ENCODE peak calls at places on chromosomes 16 and 17, in five cellular contexts. One of them, this sample, is unnamed.
A peak's percentile ranks its signal among the peaks of the same experiment; 100 is the strongest.

GRCh38 chr16:81752225-81752875 is 26.7 kb upstream of the PLCG2 start:
- DNase-seq in HepG2: no peak
- DNase-seq in K562: peak; percentile 94
- DNase-seq in H1: no peak
- DNase-seq in A549: no peak
- DNase-seq in this sample: no peak

GRCh38 chr17:67055811-67056745 is 11.7 kb downstream of the CACNG1 start:
- DNase-seq in HepG2: no peak
- DNase-seq in K562: no peak
- DNase-seq in H1: peak; percentile 46
- DNase-seq in A549: no peak
- DNase-seq in this sample: no peak

GRCh38 chr17:68686108-68686988 is 85.2 kb upstream of the FAM20A start:
- DNase-seq in HepG2: no peak
- DNase-seq in K562: no peak
- DNase-seq in H1: no peak
- DNase-seq in A549: no peak
- DNase-seq in this sample: no peak

GRCh38 chr16:57862698-57863433 is 60.6 kb upstream of the KIFC3 start:
- DNase-seq in HepG2: peak; percentile 96
- DNase-seq in K562: no peak
- DNase-seq in H1: no peak
- DNase-seq in A549: peak; percentile 55
- DNase-seq in this sample: no peak

GRCh38 chr16:85554114-85554790 is 58.9 kb upstream of the GSE1 start:
- DNase-seq in HepG2: peak; percentile 56
- DNase-seq in K562: peak; percentile 96
- DNase-seq in H1: no peak
- DNase-seq in A549: peak; percentile 88
- DNase-seq in this sample: peak; percentile 45

GRCh38 chr16:84308120-84308519 is 13.4 kb downstream of the WFDC1 start:
- DNase-seq in HepG2: peak; percentile 40
- DNase-seq in K562: peak; percentile 49
- DNase-seq in H1: peak; percentile 86
- DNase-seq in A549: peak; percentile 64
- DNase-seq in this sample: peak; percentile 15

GRCh38 chr17:17724307-17724921 is 43.2 kb downstream of the RAI1 start:
- DNase-seq in HepG2: no peak
- DNase-seq in K562: no peak
- DNase-seq in H1: peak; percentile 81
- DNase-seq in A549: no peak
- DNase-seq in this sample: peak; percentile 77

GRCh38 chr16:30394603-30395154 is 541 bp upstream of the ZNF48 start:
- DNase-seq in HepG2: no peak
- DNase-seq in K562: peak; percentile 76
- DNase-seq in H1: no peak
- DNase-seq in A549: no peak
- DNase-seq in this sample: peak; percentile 57

GRCh38 chr17:74211929-74212261 is 1.5 kb upstream of the TTYH2 start:
- DNase-seq in HepG2: no peak
- DNase-seq in K562: peak; percentile 33
- DNase-seq in H1: no peak
- DNase-seq in A549: no peak
- DNase-seq in this sample: no peak

GRCh38 chr17:66644311-66644710 is 190.6 kb upstream of the CACNG5 start:
- DNase-seq in HepG2: no peak
- DNase-seq in K562: no peak
- DNase-seq in H1: no peak
- DNase-seq in A549: no peak
- DNase-seq in this sample: no peak

GRCh38 chr17:78032166-78032565 is 73.7 kb downstream of the TNRC6C start:
- DNase-seq in HepG2: no peak
- DNase-seq in K562: peak; percentile 64
- DNase-seq in H1: no peak
- DNase-seq in A549: no peak
- DNase-seq in this sample: no peak

GRCh38 chr16:7289299-7289698 is 43.3 kb upstream of the RBFOX1 start:
- DNase-seq in HepG2: no peak
- DNase-seq in K562: no peak
- DNase-seq in H1: no peak
- DNase-seq in A549: no peak
- DNase-seq in this sample: no peak

GRCh38 chr17:41824086-41824485 is 11.3 kb downstream of the FKBP10 start:
- DNase-seq in HepG2: no peak
- DNase-seq in K562: no peak
- DNase-seq in H1: no peak
- DNase-seq in A549: no peak
- DNase-seq in this sample: no peak

GRCh38 chr16:5461141-5461540 is 363.5 kb upstream of the EEF2KMT start:
- DNase-seq in HepG2: no peak
- DNase-seq in K562: no peak
- DNase-seq in H1: no peak
- DNase-seq in A549: no peak
- DNase-seq in this sample: no peak

GRCh38 chr17:37710344-37710886 is 34.4 kb downstream of the HNF1B start:
- DNase-seq in HepG2: peak; percentile 99
- DNase-seq in K562: peak; percentile 44
- DNase-seq in H1: peak; percentile 73
- DNase-seq in A549: peak; percentile 72
- DNase-seq in this sample: peak; percentile 86

GRCh38 chr17:71118039-71118438 is 948.7 kb downstream of the KCNJ2 start:
- DNase-seq in HepG2: no peak
- DNase-seq in K562: no peak
- DNase-seq in H1: no peak
- DNase-seq in A549: peak; percentile 14
- DNase-seq in this sample: no peak

GRCh38 chr17:8041249-8041928 is 2.5 kb downstream of the ALOX15B start:
- DNase-seq in HepG2: peak; percentile 49
- DNase-seq in K562: peak; percentile 60
- DNase-seq in H1: no peak
- DNase-seq in A549: peak; percentile 81
- DNase-seq in this sample: peak; percentile 66

GRCh38 chr17:30236807-30237206 is 1.3 kb upstream of the SLC6A4 start:
- DNase-seq in HepG2: peak; percentile 40
- DNase-seq in K562: no peak
- DNase-seq in H1: peak; percentile 84
- DNase-seq in A549: peak; percentile 91
- DNase-seq in this sample: peak; percentile 44

GRCh38 chr16:51569204-51569911 is 418.3 kb upstream of the SALL1 start:
- DNase-seq in HepG2: no peak
- DNase-seq in K562: no peak
- DNase-seq in H1: no peak
- DNase-seq in A549: peak; percentile 10
- DNase-seq in this sample: peak; percentile 60

GRCh38 chr17:55177159-55177913 is 87.4 kb upstream of the HLF start:
- DNase-seq in HepG2: peak; percentile 28
- DNase-seq in K562: peak; percentile 28
- DNase-seq in H1: no peak
- DNase-seq in A549: no peak
- DNase-seq in this sample: peak; percentile 89

GRCh38 chr16:79540825-79541595 is 59.5 kb downstream of the MAF start:
- DNase-seq in HepG2: no peak
- DNase-seq in K562: no peak
- DNase-seq in H1: no peak
- DNase-seq in A549: no peak
- DNase-seq in this sample: no peak

GRCh38 chr17:18920911-18921441 is 31.0 kb upstream of the SLC5A10 start:
- DNase-seq in HepG2: peak; percentile 32
- DNase-seq in K562: no peak
- DNase-seq in H1: no peak
- DNase-seq in A549: no peak
- DNase-seq in this sample: peak; percentile 58

GRCh38 chr17:31511176-31511540 is 119.7 kb downstream of the RAB11FIP4 start:
- DNase-seq in HepG2: no peak
- DNase-seq in K562: no peak
- DNase-seq in H1: no peak
- DNase-seq in A549: no peak
- DNase-seq in this sample: peak; percentile 18

GRCh38 chr16:78311831-78312230 is 212.4 kb downstream of the WWOX start:
- DNase-seq in HepG2: no peak
- DNase-seq in K562: no peak
- DNase-seq in H1: no peak
- DNase-seq in A549: no peak
- DNase-seq in this sample: no peak

GRCh38 chr16:78309763-78310162 is 210.3 kb downstream of the WWOX start:
- DNase-seq in HepG2: no peak
- DNase-seq in K562: no peak
- DNase-seq in H1: no peak
- DNase-seq in A549: no peak
- DNase-seq in this sample: no peak

GRCh38 chr16:78310196-78310595 is 210.7 kb downstream of the WWOX start:
- DNase-seq in HepG2: no peak
- DNase-seq in K562: no peak
- DNase-seq in H1: no peak
- DNase-seq in A549: no peak
- DNase-seq in this sample: no peak

GRCh38 chr16:78307824-78308528 is 208.5 kb downstream of the WWOX start:
- DNase-seq in HepG2: no peak
- DNase-seq in K562: no peak
- DNase-seq in H1: no peak
- DNase-seq in A549: no peak
- DNase-seq in this sample: no peak

DNA sequence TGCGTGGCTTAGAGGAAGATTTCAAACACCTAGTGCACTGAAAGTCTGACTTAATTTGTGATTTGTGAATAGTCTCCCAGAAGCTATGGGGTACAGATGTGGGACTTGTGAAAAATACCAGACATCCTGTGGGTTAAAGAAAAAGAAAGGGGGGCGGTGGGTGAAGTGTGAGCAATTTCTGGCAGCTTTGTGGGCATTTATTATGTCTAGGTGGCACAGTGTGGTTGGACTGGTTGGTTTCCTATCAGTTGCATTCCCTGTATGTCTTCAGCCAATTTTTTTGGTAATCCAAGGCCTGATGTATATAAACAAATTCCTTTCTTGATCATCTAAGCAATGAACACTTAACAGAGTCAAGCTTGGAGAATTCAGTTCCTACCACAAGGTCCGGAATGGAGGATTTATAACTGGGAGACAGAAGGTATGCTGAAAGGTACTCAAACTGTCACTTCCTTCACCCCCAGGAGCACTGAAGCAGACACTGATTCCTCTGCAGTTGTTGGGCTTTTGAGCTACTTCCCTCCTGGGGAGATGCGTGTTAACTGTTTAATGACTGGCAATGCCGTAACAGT is 211.6 kb downstream of the WWOX start:
- DNase-seq in HepG2: no peak
- DNase-seq in K562: no peak
- DNase-seq in H1: no peak
- DNase-seq in A549: no peak
- DNase-seq in this sample: no peak
- TF ChIP-seq JUN in HepG2: no peak
- TF ChIP-seq JUN in K562: no peak
- TF ChIP-seq JUN in H1: no peak
- TF ChIP-seq JUN in A549: no peak
- TF ChIP-seq JUN in this sample: no peak

DNA sequence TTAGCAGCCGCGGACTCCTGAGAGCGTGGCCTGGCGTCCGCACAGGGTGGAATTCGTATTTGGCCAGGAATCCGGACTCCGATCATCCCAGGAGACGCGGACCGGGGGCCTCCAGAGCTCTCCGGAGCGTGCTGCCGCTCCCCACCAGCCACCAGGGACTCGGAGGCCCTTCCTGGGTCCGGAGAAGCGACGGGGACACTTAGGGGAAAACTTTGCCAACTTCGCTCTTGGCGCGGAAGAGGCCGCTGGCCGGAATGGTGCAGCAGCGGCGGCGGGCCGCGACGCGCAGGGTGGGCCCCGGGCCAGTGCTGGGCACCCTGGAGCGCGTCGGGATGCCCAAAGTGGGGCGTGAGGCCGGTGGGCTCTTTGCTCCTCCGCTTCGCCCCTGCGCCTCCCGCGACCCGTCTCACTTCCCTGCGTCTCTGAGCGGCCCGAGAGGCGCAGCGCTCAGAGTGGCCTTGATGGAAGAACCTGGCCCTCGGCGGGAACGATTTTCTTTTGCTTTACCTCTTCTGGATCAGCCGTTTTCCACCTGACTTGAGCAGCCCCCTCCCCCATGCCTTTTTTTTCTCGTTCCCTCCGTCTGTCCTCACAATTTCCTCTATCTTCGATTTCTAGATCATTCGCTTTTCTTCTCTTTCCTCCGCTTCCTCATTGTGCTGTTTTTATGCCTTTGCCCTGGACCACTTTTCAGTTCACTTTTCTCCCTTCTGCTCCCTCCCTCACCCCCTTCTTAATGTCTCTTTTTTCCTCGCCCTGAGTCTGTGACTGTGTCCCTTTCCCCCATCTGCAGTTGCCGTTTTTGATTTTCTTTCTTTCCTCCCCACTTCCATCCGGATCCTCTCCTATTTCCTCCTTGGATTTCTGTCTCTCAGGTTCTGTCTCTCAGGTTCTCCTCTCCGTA is 3.9 kb upstream of the IRX3 start:
- DNase-seq in HepG2: no peak
- DNase-seq in K562: no peak
- DNase-seq in H1: peak; percentile 64
- DNase-seq in A549: no peak
- DNase-seq in this sample: no peak
- H3K4me3 ChIP-seq in HepG2: no peak overlapping the region
- H3K4me3 ChIP-seq in K562: no peak overlapping the region
- H3K4me3 ChIP-seq in H1: peak overlapping the region; percentile 34
- H3K4me3 ChIP-seq in A549: no peak overlapping the region
- H3K4me3 ChIP-seq in this sample: no peak overlapping the region

GRCh38 chr16:22734313-22734869 is 79.6 kb upstream of the HS3ST2 start:
- DNase-seq in HepG2: no peak
- DNase-seq in K562: no peak
- DNase-seq in H1: no peak
- DNase-seq in A549: no peak
- DNase-seq in this sample: no peak

GRCh38 chr16:22743401-22743800 is 70.6 kb upstream of the HS3ST2 start:
- DNase-seq in HepG2: no peak
- DNase-seq in K562: no peak
- DNase-seq in H1: no peak
- DNase-seq in A549: no peak
- DNase-seq in this sample: no peak

GRCh38 chr16:22736791-22737190 is 77.2 kb upstream of the HS3ST2 start:
- DNase-seq in HepG2: no peak
- DNase-seq in K562: no peak
- DNase-seq in H1: no peak
- DNase-seq in A549: no peak
- DNase-seq in this sample: no peak

GRCh38 chr16:22739077-22739476 is 74.9 kb upstream of the HS3ST2 start:
- DNase-seq in HepG2: no peak
- DNase-seq in K562: no peak
- DNase-seq in H1: no peak
- DNase-seq in A549: no peak
- DNase-seq in this sample: no peak
- H3K4me2 ChIP-seq in HepG2: no peak overlapping the region
- H3K4me2 ChIP-seq in K562: no peak overlapping the region
- H3K4me2 ChIP-seq in H1: no peak overlapping the region
- H3K4me2 ChIP-seq in A549: no peak overlapping the region
- H3K4me2 ChIP-seq in this sample: no peak overlapping the region

DNA sequence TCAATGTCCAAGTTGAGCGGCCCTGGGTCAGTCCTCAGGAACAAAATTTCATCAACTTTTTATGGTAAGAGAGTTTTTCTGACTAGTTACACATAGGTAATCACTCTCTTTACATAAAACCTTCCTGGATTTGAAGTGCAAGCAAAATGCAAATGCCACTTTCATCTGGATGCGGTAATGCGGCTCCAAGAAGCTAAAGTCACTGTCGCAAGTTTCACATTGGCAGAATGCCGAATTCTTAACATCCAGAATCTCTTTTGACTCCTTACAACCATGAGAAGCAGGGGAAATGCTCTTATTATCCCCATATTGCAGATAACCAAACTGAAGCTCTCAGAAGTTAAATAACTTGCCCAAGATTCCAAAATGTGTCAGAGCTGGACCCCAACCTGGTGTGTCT is 30.0 kb downstream of the MRPS23 start:
- DNase-seq in HepG2: no peak
- DNase-seq in K562: no peak
- DNase-seq in H1: no peak
- DNase-seq in A549: no peak
- DNase-seq in this sample: no peak
- TF ChIP-seq JUN in HepG2: no peak
- TF ChIP-seq JUN in K562: no peak
- TF ChIP-seq JUN in H1: no peak
- TF ChIP-seq JUN in A549: no peak
- TF ChIP-seq JUN in this sample: no peak

This sample was measured in endothelial cell of umbilical vein.